ENCODE peak calls at places on chromosomes 16 and 17, in nine cellular contexts. One of them, this sample, is unnamed.

GRCh38 chr17:68903294-68903693 is 51.9 kb downstream of the ABCA8 start:
- DNase-seq in left ventricle myocardium inferior: no peak
- DNase-seq in iPS DF 6.9: no peak
- DNase-seq in epithelial cell of esophagus: no peak
- DNase-seq in SK-N-SH: no peak
- DNase-seq in ovary: no peak
- DNase-seq in fibroblast of pulmonary artery: no peak
- DNase-seq in cardiac fibroblast: no peak
- DNase-seq in HFF-Myc: no peak
- DNase-seq in this sample: no peak

GRCh38 chr17:42116705-42117396 is 4.3 kb downstream of the KAT2A start:
- DNase-seq in epithelial cell of esophagus: peak; percentile 85
- DNase-seq in HFF-Myc: peak; percentile 45
- DNase-seq in SK-N-SH: peak; percentile 87
- DNase-seq in fibroblast of pulmonary artery: peak; percentile 88
- DNase-seq in ovary: peak; percentile 87
- DNase-seq in left ventricle myocardium inferior: peak; percentile 80
- DNase-seq in iPS DF 6.9: no peak
- DNase-seq in cardiac fibroblast: peak; percentile 88
- DNase-seq in this sample: peak; percentile 72

GRCh38 chr17:81131486-81132196 is 33.7 kb upstream of the PVALEF start:
- DNase-seq in cardiac fibroblast: no peak
- DNase-seq in HFF-Myc: no peak
- DNase-seq in fibroblast of pulmonary artery: no peak
- DNase-seq in epithelial cell of esophagus: no peak
- DNase-seq in iPS DF 6.9: no peak
- DNase-seq in left ventricle myocardium inferior: no peak
- DNase-seq in SK-N-SH: no peak
- DNase-seq in ovary: no peak
- DNase-seq in this sample: no peak

GRCh38 chr17:60496051-60496450 is 30.0 kb downstream of the APPBP2 start:
- DNase-seq in fibroblast of pulmonary artery: no peak
- DNase-seq in HFF-Myc: no peak
- DNase-seq in cardiac fibroblast: no peak
- DNase-seq in epithelial cell of esophagus: no peak
- DNase-seq in SK-N-SH: no peak
- DNase-seq in iPS DF 6.9: no peak
- DNase-seq in ovary: no peak
- DNase-seq in left ventricle myocardium inferior: no peak
- DNase-seq in this sample: no peak

GRCh38 chr17:76085066-76085730 is 6.2 kb downstream of the ZACN start:
- DNase-seq in fibroblast of pulmonary artery: no peak
- DNase-seq in HFF-Myc: no peak
- DNase-seq in iPS DF 6.9: no peak
- DNase-seq in ovary: no peak
- DNase-seq in SK-N-SH: peak; percentile 32
- DNase-seq in left ventricle myocardium inferior: no peak
- DNase-seq in cardiac fibroblast: no peak
- DNase-seq in epithelial cell of esophagus: no peak
- DNase-seq in this sample: no peak

GRCh38 chr17:44281570-44281969 is 13.6 kb upstream of the SLC4A1 start:
- DNase-seq in SK-N-SH: no peak
- DNase-seq in epithelial cell of esophagus: no peak
- DNase-seq in cardiac fibroblast: no peak
- DNase-seq in HFF-Myc: no peak
- DNase-seq in left ventricle myocardium inferior: no peak
- DNase-seq in ovary: no peak
- DNase-seq in iPS DF 6.9: no peak
- DNase-seq in fibroblast of pulmonary artery: no peak
- DNase-seq in this sample: no peak

GRCh38 chr16:1778200-1779179 is 3.9 kb downstream of the SPSB3 start:
- DNase-seq in iPS DF 6.9: no peak
- DNase-seq in epithelial cell of esophagus: no peak
- DNase-seq in SK-N-SH: no peak
- DNase-seq in fibroblast of pulmonary artery: no peak
- DNase-seq in ovary: no peak
- DNase-seq in left ventricle myocardium inferior: no peak
- DNase-seq in HFF-Myc: no peak
- DNase-seq in cardiac fibroblast: no peak
- DNase-seq in this sample: peak; percentile 23

GRCh38 chr16:16073884-16074781 is 124.7 kb downstream of the ABCC1 start:
- DNase-seq in ovary: no peak
- DNase-seq in fibroblast of pulmonary artery: peak; percentile 86
- DNase-seq in HFF-Myc: peak; percentile 62
- DNase-seq in SK-N-SH: no peak
- DNase-seq in epithelial cell of esophagus: no peak
- DNase-seq in left ventricle myocardium inferior: no peak
- DNase-seq in cardiac fibroblast: peak; percentile 69
- DNase-seq in iPS DF 6.9: no peak
- DNase-seq in this sample: no peak

GRCh38 chr17:67449885-67450755 is 73.0 kb downstream of the PITPNC1 start:
- DNase-seq in HFF-Myc: no peak
- DNase-seq in iPS DF 6.9: no peak
- DNase-seq in fibroblast of pulmonary artery: no peak
- DNase-seq in cardiac fibroblast: no peak
- DNase-seq in epithelial cell of esophagus: no peak
- DNase-seq in left ventricle myocardium inferior: no peak
- DNase-seq in ovary: no peak
- DNase-seq in SK-N-SH: no peak
- DNase-seq in this sample: no peak

GRCh38 chr17:51166198-51166986 is at the start of gene NME2:
- DNase-seq in ovary: peak; percentile 92
- DNase-seq in epithelial cell of esophagus: peak; percentile 86
- DNase-seq in iPS DF 6.9: peak; percentile 54
- DNase-seq in cardiac fibroblast: peak; percentile 84
- DNase-seq in SK-N-SH: peak; percentile 100
- DNase-seq in fibroblast of pulmonary artery: peak; percentile 80
- DNase-seq in left ventricle myocardium inferior: peak; percentile 91
- DNase-seq in HFF-Myc: peak; percentile 61
- DNase-seq in this sample: peak; percentile 90

GRCh38 chr17:77318021-77318420 is 177.3 kb downstream of the SEC14L1 start:
- DNase-seq in ovary: no peak
- DNase-seq in SK-N-SH: no peak
- DNase-seq in left ventricle myocardium inferior: no peak
- DNase-seq in epithelial cell of esophagus: no peak
- DNase-seq in cardiac fibroblast: no peak
- DNase-seq in iPS DF 6.9: no peak
- DNase-seq in fibroblast of pulmonary artery: no peak
- DNase-seq in HFF-Myc: no peak
- DNase-seq in this sample: no peak

GRCh38 chr17:77318491-77319210 is 177.9 kb downstream of the SEC14L1 start:
- DNase-seq in SK-N-SH: peak; percentile 24
- DNase-seq in epithelial cell of esophagus: peak; percentile 45
- DNase-seq in fibroblast of pulmonary artery: peak; percentile 60
- DNase-seq in HFF-Myc: no peak
- DNase-seq in ovary: peak; percentile 48
- DNase-seq in cardiac fibroblast: peak; percentile 62
- DNase-seq in iPS DF 6.9: no peak
- DNase-seq in left ventricle myocardium inferior: no peak
- DNase-seq in this sample: no peak

GRCh38 chr17:77319211-77320031 is 178.7 kb downstream of the SEC14L1 start:
- DNase-seq in HFF-Myc: no peak
- DNase-seq in iPS DF 6.9: no peak
- DNase-seq in epithelial cell of esophagus: peak; percentile 88
- DNase-seq in SK-N-SH: peak; percentile 43
- DNase-seq in fibroblast of pulmonary artery: peak; percentile 81
- DNase-seq in ovary: peak; percentile 69
- DNase-seq in left ventricle myocardium inferior: peak; percentile 83
- DNase-seq in cardiac fibroblast: peak; percentile 91
- DNase-seq in this sample: peak; percentile 78

GRCh38 chr17:77320501-77321256 is 179.9 kb downstream of the SEC14L1 start:
- DNase-seq in fibroblast of pulmonary artery: peak; percentile 36
- DNase-seq in HFF-Myc: no peak
- DNase-seq in ovary: peak; percentile 66
- DNase-seq in SK-N-SH: peak; percentile 37
- DNase-seq in iPS DF 6.9: no peak
- DNase-seq in cardiac fibroblast: peak; percentile 64
- DNase-seq in epithelial cell of esophagus: peak; percentile 52
- DNase-seq in left ventricle myocardium inferior: no peak
- DNase-seq in this sample: peak; percentile 84

GRCh38 chr17:77320046-77320445 is 179.3 kb downstream of the SEC14L1 start:
- DNase-seq in SK-N-SH: peak; percentile 44
- DNase-seq in ovary: peak; percentile 49
- DNase-seq in cardiac fibroblast: peak; percentile 83
- DNase-seq in left ventricle myocardium inferior: no peak
- DNase-seq in HFF-Myc: no peak
- DNase-seq in epithelial cell of esophagus: no peak
- DNase-seq in fibroblast of pulmonary artery: peak; percentile 89
- DNase-seq in iPS DF 6.9: no peak
- DNase-seq in this sample: no peak
- H3K4me3 ChIP-seq in SK-N-SH: peak overlapping the region; percentile 12
- H3K4me3 ChIP-seq in ovary: peak overlapping the region; percentile 43
- H3K4me3 ChIP-seq in cardiac fibroblast: peak overlapping the region; percentile 62
- H3K4me3 ChIP-seq in left ventricle myocardium inferior: peak overlapping the region; percentile 66
- H3K4me3 ChIP-seq in HFF-Myc: peak overlapping the region; percentile 93
- H3K4me3 ChIP-seq in epithelial cell of esophagus: peak overlapping the region; percentile 57
- H3K4me3 ChIP-seq in fibroblast of pulmonary artery: peak overlapping the region; percentile 65
- H3K4me3 ChIP-seq in iPS DF 6.9: no peak overlapping the region
- H3K4me3 ChIP-seq in this sample: peak overlapping the region; percentile 79

DNA sequence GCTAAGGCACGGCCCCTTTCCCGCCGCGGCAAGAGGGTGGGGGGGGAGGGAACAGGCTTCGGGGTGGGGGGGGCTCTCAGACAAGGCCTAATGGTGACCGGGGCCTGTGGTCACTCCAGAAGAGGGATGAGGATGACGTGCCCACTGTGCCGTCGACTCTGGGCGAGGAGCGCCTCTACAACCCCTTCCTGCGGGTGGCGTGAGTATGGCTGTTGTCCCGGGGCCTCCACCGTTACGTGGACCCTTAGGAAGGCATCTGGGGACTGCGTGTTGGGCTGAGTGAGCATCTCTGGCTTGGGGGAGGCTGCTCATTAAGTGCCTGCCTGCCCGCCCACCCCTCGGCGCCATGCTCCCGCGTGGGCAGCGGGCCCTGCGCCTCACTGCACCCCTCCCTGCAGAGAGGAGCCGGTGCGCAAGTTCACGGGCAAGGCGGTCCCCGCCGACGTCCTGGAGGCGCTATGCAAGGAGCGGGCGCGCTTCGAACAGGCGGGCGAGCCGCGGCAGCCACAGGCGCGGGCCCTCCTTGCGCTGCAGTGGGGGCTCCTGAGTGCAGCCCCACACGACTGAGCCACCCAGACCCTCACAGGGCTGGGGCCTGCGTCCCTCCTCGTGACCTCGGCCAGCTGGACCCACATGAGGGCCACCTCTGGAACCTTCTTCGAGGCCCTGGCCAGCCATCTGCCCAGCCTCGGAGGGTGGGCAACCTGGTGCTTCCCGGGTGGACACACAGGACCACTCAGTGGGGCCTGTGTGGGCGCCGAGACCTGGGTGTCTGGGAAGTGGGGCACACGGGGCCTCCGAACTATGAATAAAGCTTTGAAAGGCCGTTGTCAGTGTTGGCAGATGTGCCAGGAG is 2.2 kb downstream of the HAGHL start:
- DNase-seq in left ventricle myocardium inferior: no peak
- DNase-seq in ovary: no peak
- DNase-seq in cardiac fibroblast: no peak
- DNase-seq in HFF-Myc: no peak
- DNase-seq in iPS DF 6.9: no peak
- DNase-seq in SK-N-SH: peak; percentile 66
- DNase-seq in epithelial cell of esophagus: no peak
- DNase-seq in fibroblast of pulmonary artery: no peak
- DNase-seq in this sample: peak; percentile 28
- H3K4me3 ChIP-seq in left ventricle myocardium inferior: peak overlapping the region; percentile 75
- H3K4me3 ChIP-seq in ovary: no peak overlapping the region
- H3K4me3 ChIP-seq in cardiac fibroblast: peak overlapping the region; percentile 45
- H3K4me3 ChIP-seq in HFF-Myc: peak overlapping the region; percentile 88
- H3K4me3 ChIP-seq in iPS DF 6.9: peak overlapping the region; percentile 51
- H3K4me3 ChIP-seq in SK-N-SH: peak overlapping the region; percentile 78
- H3K4me3 ChIP-seq in epithelial cell of esophagus: peak overlapping the region; percentile 72
- H3K4me3 ChIP-seq in fibroblast of pulmonary artery: no peak overlapping the region
- H3K4me3 ChIP-seq in this sample: peak overlapping the region; percentile 79

DNA sequence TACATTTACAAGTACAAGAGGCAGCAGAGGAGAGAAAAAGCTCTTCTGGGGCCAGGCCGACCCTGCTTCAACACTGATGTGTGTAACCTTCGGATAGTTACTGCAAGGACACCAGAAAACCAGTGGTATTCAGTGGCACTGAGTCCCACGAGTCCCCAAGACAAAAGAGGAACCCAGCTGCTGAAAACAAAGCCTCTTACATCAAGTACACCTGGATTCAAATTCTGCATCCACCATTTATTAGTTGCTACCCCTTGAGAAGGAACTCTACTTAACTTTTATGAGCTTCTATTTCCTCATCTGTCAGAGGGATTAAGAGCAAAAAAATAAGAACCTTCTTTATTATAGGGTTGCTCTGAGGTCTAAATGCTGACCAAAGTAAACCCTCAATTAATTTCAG is 2.6 kb downstream of the EARS2 start:
- DNase-seq in left ventricle myocardium inferior: no peak
- DNase-seq in iPS DF 6.9: no peak
- DNase-seq in cardiac fibroblast: no peak
- DNase-seq in epithelial cell of esophagus: no peak
- DNase-seq in ovary: no peak
- DNase-seq in SK-N-SH: no peak
- DNase-seq in HFF-Myc: no peak
- DNase-seq in fibroblast of pulmonary artery: no peak
- DNase-seq in this sample: no peak
- H3K4me3 ChIP-seq in left ventricle myocardium inferior: no peak overlapping the region
- H3K4me3 ChIP-seq in iPS DF 6.9: no peak overlapping the region
- H3K4me3 ChIP-seq in cardiac fibroblast: no peak overlapping the region
- H3K4me3 ChIP-seq in epithelial cell of esophagus: no peak overlapping the region
- H3K4me3 ChIP-seq in ovary: no peak overlapping the region
- H3K4me3 ChIP-seq in SK-N-SH: no peak overlapping the region
- H3K4me3 ChIP-seq in HFF-Myc: no peak overlapping the region
- H3K4me3 ChIP-seq in fibroblast of pulmonary artery: no peak overlapping the region
- H3K4me3 ChIP-seq in this sample: no peak overlapping the region

GRCh38 chr17:2709173-2709661 is 2.3 kb downstream of the CLUH start:
- DNase-seq in HFF-Myc: no peak
- DNase-seq in ovary: no peak
- DNase-seq in fibroblast of pulmonary artery: no peak
- DNase-seq in iPS DF 6.9: no peak
- DNase-seq in epithelial cell of esophagus: peak; percentile 80
- DNase-seq in SK-N-SH: no peak
- DNase-seq in cardiac fibroblast: no peak
- DNase-seq in left ventricle myocardium inferior: no peak
- DNase-seq in this sample: peak; percentile 63

GRCh38 chr17:2706911-2707510 is 4.6 kb downstream of the CLUH start:
- DNase-seq in cardiac fibroblast: no peak
- DNase-seq in fibroblast of pulmonary artery: no peak
- DNase-seq in iPS DF 6.9: no peak
- DNase-seq in epithelial cell of esophagus: no peak
- DNase-seq in ovary: no peak
- DNase-seq in SK-N-SH: no peak
- DNase-seq in left ventricle myocardium inferior: no peak
- DNase-seq in HFF-Myc: no peak
- DNase-seq in this sample: no peak

GRCh38 chr17:2710075-2710803 is 1.3 kb downstream of the CLUH start:
- DNase-seq in HFF-Myc: no peak
- DNase-seq in iPS DF 6.9: no peak
- DNase-seq in left ventricle myocardium inferior: no peak
- DNase-seq in cardiac fibroblast: no peak
- DNase-seq in epithelial cell of esophagus: no peak
- DNase-seq in fibroblast of pulmonary artery: no peak
- DNase-seq in ovary: no peak
- DNase-seq in SK-N-SH: no peak
- DNase-seq in this sample: no peak

GRCh38 chr17:2707721-2708584 is 3.6 kb downstream of the CLUH start:
- DNase-seq in left ventricle myocardium inferior: peak; percentile 84
- DNase-seq in ovary: no peak
- DNase-seq in SK-N-SH: peak; percentile 83
- DNase-seq in epithelial cell of esophagus: no peak
- DNase-seq in HFF-Myc: no peak
- DNase-seq in iPS DF 6.9: no peak
- DNase-seq in fibroblast of pulmonary artery: no peak
- DNase-seq in cardiac fibroblast: no peak
- DNase-seq in this sample: no peak

GRCh38 chr17:2708585-2709172 is 2.9 kb downstream of the CLUH start:
- DNase-seq in cardiac fibroblast: no peak
- DNase-seq in HFF-Myc: no peak
- DNase-seq in epithelial cell of esophagus: no peak
- DNase-seq in left ventricle myocardium inferior: no peak
- DNase-seq in SK-N-SH: no peak
- DNase-seq in fibroblast of pulmonary artery: no peak
- DNase-seq in ovary: no peak
- DNase-seq in iPS DF 6.9: no peak
- DNase-seq in this sample: no peak
- H3K4me3 ChIP-seq in cardiac fibroblast: no peak overlapping the region
- H3K4me3 ChIP-seq in HFF-Myc: peak overlapping the region; percentile 98
- H3K4me3 ChIP-seq in epithelial cell of esophagus: peak overlapping the region; percentile 90
- H3K4me3 ChIP-seq in left ventricle myocardium inferior: peak overlapping the region; percentile 88
- H3K4me3 ChIP-seq in SK-N-SH: no peak overlapping the region
- H3K4me3 ChIP-seq in fibroblast of pulmonary artery: no peak overlapping the region
- H3K4me3 ChIP-seq in ovary: no peak overlapping the region
- H3K4me3 ChIP-seq in iPS DF 6.9: no peak overlapping the region
- H3K4me3 ChIP-seq in this sample: peak overlapping the region; percentile 69

This sample was measured in GM06990.